ENCODE peak calls at places on chromosomes 7 and 10, in six cellular contexts. K is breast epithelium, P is GM12892, B is GM23338, X is H1, M is SK-N-SH. Q is an unnamed sample.

GRCh38 chr7:159117366-159118219 is 27.1 kb downstream of the VIPR2 start:
- DNase-seq in K (peak), P (no peak), B (no peak), X (no peak), M (no peak), Q (no peak)

GRCh38 chr10:87842220-87842641 is 21.1 kb downstream of the KLLN start:
- DNase-seq in K (no peak), P (no peak), B (no peak), X (no peak), M (no peak), Q (no peak)

GRCh38 chr10:126549326-126549725 is 121.2 kb downstream of the C10orf90 start:
- DNase-seq in K (no peak), P (no peak), B (no peak), X (no peak), M (no peak), Q (no peak)

GRCh38 chr10:74233281-74233680 is 82.3 kb downstream of the ADK start:
- DNase-seq in K (no peak), P (no peak), B (peak), X (no peak), M (no peak), Q (no peak)

GRCh38 chr7:76037310-76037709 is 10.5 kb downstream of the STYXL1 start:
- DNase-seq in K (no peak), P (no peak), B (no peak), X (no peak), M (no peak), Q (no peak)

GRCh38 chr7:39304683-39305405 is 261.4 kb upstream of the YAE1 start:
- DNase-seq in K (no peak), P (no peak), B (no peak), X (no peak), M (no peak), Q (no peak)

GRCh38 chr7:30510124-30511074 is 5.8 kb upstream of the GGCT start:
- DNase-seq in K (no peak), P (no peak), B (peak), X (no peak), M (peak), Q (no peak)

GRCh38 chr10:10519674-10520073 is 498.0 kb upstream of the CELF2 start:
- DNase-seq in K (no peak), P (no peak), B (no peak), X (no peak), M (no peak), Q (no peak)

GRCh38 chr7:47327698-47328391 is 254.1 kb downstream of the TNS3 start:
- DNase-seq in K (peak), P (no peak), B (peak), X (peak), M (peak), Q (no peak)

GRCh38 chr10:34286136-34286739 is 528.9 kb downstream of the PARD3 start:
- DNase-seq in K (no peak), P (no peak), B (no peak), X (no peak), M (no peak), Q (no peak)

GRCh38 chr10:11570751-11571150 is 40.7 kb downstream of the USP6NL start:
- DNase-seq in K (no peak), P (no peak), B (no peak), X (no peak), M (no peak), Q (no peak)

GRCh38 chr10:2477154-2477553 is 590.2 kb upstream of the PFKP start:
- DNase-seq in K (no peak), P (no peak), B (peak), X (peak), M (peak), Q (no peak)

GRCh38 chr7:18961997-18962396 is 155.4 kb downstream of the TWIST1 start:
- DNase-seq in K (no peak), P (no peak), B (no peak), X (no peak), M (no peak), Q (no peak)

GRCh38 chr10:65470986-65471385 is 1454.8 kb upstream of the LRRTM3 start:
- DNase-seq in K (no peak), P (no peak), B (peak), X (no peak), M (no peak), Q (no peak)

GRCh38 chr7:22726849-22727792 is at the start of gene IL6:
- DNase-seq in K (peak), P (no peak), B (peak), X (peak), M (peak), Q (no peak)

GRCh38 chr7:30173058-30173897 is 38.5 kb downstream of the MTURN start:
- DNase-seq in K (peak), P (no peak), B (no peak), X (no peak), M (peak), Q (peak)

GRCh38 chr10:122746408-122746807 is 46.8 kb upstream of the C10orf120 start:
- DNase-seq in K (no peak), P (no peak), B (no peak), X (no peak), M (no peak), Q (no peak)

GRCh38 chr10:63976538-63976937 is 455.3 kb downstream of the REEP3 start:
- DNase-seq in K (no peak), P (peak), B (peak), X (peak), M (peak), Q (no peak)

GRCh38 chr10:4684434-4684833 is 141.6 kb upstream of the AKR1E2 start:
- DNase-seq in K (no peak), P (no peak), B (no peak), X (no peak), M (no peak), Q (no peak)

GRCh38 chr10:123896217-123896927 is 4.8 kb upstream of the CPXM2 start:
- DNase-seq in K (no peak), P (no peak), B (no peak), X (peak), M (peak), Q (no peak)

GRCh38 chr7:100153713-100154519 is 4.6 kb downstream of the TRAPPC14 start:
- DNase-seq in K (no peak), P (no peak), B (no peak), X (no peak), M (peak), Q (no peak)

GRCh38 chr10:117535045-117535751 is 7.3 kb upstream of the EMX2 start:
- DNase-seq in K (no peak), P (no peak), B (peak), X (peak), M (no peak), Q (no peak)

GRCh38 chr7:159212226-159212625 is 67.6 kb upstream of the VIPR2 start:
- DNase-seq in K (no peak), P (no peak), B (no peak), X (peak), M (no peak), Q (no peak)

GRCh38 chr7:101218236-101219130 is 518 bp downstream of the ZNHIT1 start:
- DNase-seq in K (no peak), P (no peak), B (no peak), X (no peak), M (no peak), Q (no peak)

GRCh38 chr7:97130417-97131139 is 13.1 kb downstream of the SDHAF3 start:
- DNase-seq in K (no peak), P (no peak), B (no peak), X (no peak), M (no peak), Q (no peak)

GRCh38 chr10:44571701-44572100 is 186.8 kb upstream of the CXCL12 start:
- DNase-seq in K (no peak), P (no peak), B (no peak), X (no peak), M (no peak), Q (no peak)

GRCh38 chr10:77949167-77949566 is 22.6 kb upstream of the DLG5 start:
- DNase-seq in K (peak), P (no peak), B (peak), X (peak), M (no peak), Q (no peak)
- TF ChIP-seq POLR2AphosphoS5 in K (peak), P (no peak), B (peak), X (no peak), M (peak), Q (no peak)

DNA sequence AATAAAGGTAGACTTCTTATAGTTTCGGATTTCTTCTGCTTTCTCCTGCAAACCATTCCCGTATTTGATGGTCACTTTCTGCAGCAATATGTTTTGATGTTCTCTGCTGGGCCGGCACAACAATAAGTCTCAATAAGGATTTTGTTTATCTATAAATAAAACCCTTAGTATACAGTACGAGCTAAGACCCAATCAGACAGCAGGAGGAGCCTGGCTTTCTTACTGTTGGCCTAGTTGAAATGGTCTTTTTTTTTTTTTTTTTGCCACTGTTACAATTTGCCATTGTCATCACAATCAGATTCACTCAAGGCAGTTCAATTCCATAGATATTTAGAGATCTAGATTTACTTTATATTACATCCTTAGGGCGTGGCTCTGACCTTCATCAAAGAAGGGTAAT is 76.4 kb downstream of the PLXDC2 start:
- DNase-seq in K (no peak), P (no peak), B (no peak), X (no peak), M (no peak), Q (no peak)
- TF ChIP-seq POLR2AphosphoS5 in K (no peak), P (no peak), B (no peak), X (no peak), M (no peak), Q (no peak)

GRCh38 chr10:5752301-5752871 is 60.8 kb downstream of the GDI2 start:
- DNase-seq in K (no peak), P (no peak), B (no peak), X (no peak), M (no peak), Q (no peak)
- TF ChIP-seq POLR2AphosphoS5 in K (no peak), P (no peak), B (no peak), X (no peak), M (no peak), Q (no peak)

DNA sequence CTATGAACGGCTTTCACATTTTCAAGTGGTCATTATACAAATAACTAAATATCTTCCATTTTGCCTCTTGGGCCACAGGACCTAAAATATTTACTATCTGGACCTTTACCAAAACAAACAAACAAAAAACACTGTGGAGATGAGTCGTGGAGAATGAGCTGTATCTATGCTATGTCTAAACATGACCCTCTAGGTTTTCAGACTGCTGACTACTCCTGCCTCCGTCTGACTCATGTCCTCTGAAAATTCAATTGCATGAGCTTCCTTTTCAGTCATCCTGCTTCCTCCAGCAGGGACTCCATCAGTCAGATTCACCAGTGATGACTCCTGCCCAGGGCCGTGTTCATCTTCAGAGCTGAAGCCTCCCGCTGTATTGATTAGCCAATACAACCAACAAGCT is 96.8 kb downstream of the COL28A1 start:
- DNase-seq in K (no peak), P (no peak), B (no peak), X (no peak), M (no peak), Q (no peak)
- TF ChIP-seq POLR2AphosphoS5 in K (no peak), P (no peak), B (no peak), X (no peak), M (peak), Q (no peak)

GRCh38 chr7:151735854-151736402 is 141.0 kb downstream of the PRKAG2 start:
- DNase-seq in K (no peak), P (no peak), B (peak), X (no peak), M (no peak), Q (no peak)
- TF ChIP-seq POLR2AphosphoS5 in K (no peak), P (no peak), B (no peak), X (no peak), M (no peak), Q (no peak)

DNA sequence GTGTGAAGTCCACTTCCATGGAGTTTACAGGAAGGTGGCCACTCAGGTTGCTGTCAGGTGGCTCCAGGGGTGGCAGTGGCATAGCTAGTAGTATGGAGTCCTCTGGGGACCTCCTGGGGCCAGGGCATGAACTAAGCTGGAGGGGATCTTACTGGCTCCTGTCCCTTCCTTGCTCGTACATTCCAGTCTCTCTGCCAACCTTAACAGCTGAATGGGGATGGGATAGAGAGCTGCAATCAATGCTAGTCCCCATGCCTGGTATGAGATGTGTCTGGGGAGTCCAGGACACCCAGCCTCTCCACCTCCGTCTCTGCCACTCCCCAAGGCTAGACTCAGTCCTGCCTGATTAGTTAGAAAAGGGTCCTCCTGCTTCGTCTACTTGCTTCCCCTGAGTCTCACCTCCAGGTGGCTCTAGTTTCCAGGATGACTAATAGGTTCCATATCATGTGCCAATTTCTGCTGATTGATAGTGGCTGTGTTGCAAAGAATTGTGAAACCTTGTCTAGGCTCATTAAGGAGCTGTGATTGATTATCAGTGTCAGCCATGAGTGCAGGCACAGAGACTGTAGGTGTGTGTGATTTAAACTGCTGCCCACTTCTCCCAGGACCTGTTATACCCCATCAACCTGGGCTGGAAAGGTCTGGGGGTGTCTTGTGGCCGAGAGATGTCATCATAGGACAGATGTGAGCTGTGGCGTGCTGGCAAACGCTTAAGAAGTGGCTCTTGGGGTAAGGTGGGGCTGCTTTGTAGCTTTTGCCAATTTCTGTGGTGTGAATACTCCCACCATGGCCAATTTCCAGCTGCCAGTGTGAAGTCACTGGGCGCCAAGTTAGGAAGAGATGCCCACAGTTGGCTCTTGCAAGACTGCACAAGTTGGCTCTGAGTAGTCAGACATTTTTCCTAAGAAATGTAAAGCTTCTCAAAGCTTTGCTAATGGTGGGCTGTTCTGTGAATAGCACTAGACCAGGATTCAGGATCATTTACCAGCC is 59.8 kb downstream of the COL13A1 start:
- DNase-seq in K (no peak), P (no peak), B (peak), X (no peak), M (no peak), Q (no peak)
- TF ChIP-seq POLR2AphosphoS5 in K (peak), P (no peak), B (no peak), X (no peak), M (peak), Q (no peak)

DNA sequence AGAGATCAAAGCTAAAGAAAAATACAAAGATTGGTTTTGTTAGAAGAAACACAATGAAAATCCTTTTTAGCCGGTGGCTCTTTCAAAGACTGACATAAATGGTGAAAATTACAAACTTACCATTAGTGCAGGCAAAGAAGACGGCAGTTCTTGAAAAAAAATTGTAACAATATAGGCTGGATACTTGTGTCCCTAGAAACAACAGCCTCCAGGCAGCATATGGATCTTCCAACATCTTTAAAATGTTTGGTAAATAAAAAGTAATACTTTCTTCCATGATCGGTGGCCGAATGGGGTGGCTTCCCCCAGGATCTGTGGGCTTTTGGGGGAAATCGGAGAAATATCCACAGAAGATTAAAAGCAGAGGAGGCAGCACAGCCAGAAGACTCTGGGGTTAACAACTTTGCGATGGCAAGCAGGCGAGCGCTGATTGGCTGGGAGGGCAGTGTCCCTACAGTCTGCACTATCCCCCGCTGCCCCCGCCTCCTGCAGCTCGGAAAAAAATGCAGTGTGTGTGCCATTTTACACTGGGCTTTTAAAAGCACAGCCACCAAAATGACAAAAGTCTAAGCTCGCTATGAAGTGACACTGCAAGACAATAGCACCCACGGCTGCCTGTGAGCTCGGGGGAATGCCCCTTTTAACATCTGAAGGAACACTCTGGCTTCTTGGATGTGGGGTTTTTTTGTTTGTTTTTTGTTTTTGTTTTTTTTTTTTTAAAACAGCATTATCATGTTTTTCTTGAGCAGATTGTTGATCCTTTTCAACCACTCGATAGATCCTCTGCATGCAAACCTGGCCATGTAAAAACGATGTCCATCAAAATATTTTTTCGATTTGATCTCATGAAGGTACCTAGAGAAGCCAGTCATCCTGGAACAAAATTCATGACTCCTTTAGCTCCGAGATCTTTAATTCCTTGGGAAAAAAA is 31.7 kb upstream of the EPC1 start:
- DNase-seq in K (peak), P (peak), B (peak), X (peak), M (peak), Q (no peak)
- TF ChIP-seq POLR2AphosphoS5 in K (peak), P (peak), B (peak), X (peak), M (peak), Q (peak)

GRCh38 chr7:73699370-73700069 is 16.1 kb downstream of the BUD23 start:
- DNase-seq in K (no peak), P (no peak), B (no peak), X (peak), M (peak), Q (no peak)

GRCh38 chr7:73700581-73701134 is 17.3 kb downstream of the BUD23 start:
- DNase-seq in K (no peak), P (no peak), B (no peak), X (no peak), M (peak), Q (no peak)

GRCh38 chr7:73700070-73700423 is 16.6 kb downstream of the BUD23 start:
- DNase-seq in K (no peak), P (no peak), B (no peak), X (no peak), M (no peak), Q (no peak)

GRCh38 chr7:73696372-73696771 is 13.0 kb downstream of the BUD23 start:
- DNase-seq in K (no peak), P (no peak), B (no peak), X (no peak), M (no peak), Q (no peak)

GRCh38 chr7:73698410-73698809 is 15.0 kb downstream of the BUD23 start:
- DNase-seq in K (no peak), P (no peak), B (no peak), X (no peak), M (no peak), Q (no peak)
- TF ChIP-seq POLR2AphosphoS5 in K (no peak), P (peak), B (no peak), X (no peak), M (no peak), Q (peak)